ENCODE peak calls at places on chromosomes 13 and 19, in four cellular contexts. T, V, S and M are unnamed samples.
A peak's percentile ranks its signal among the peaks of the same experiment; 100 is the strongest.

GRCh38 chr19:6730941-6731670 is 6.3 kb downstream of the GPR108 start:
- DNase-seq in T (no peak), V (no peak), S (no peak), M (peak; percentile 46)

GRCh38 chr13:58574791-58575190 is 943.2 kb downstream of the PCDH17 start:
- DNase-seq in T (no peak), V (no peak), S (no peak), M (no peak)

GRCh38 chr13:113657851-113658741 is at the start of gene ATP4B:
- DNase-seq in T (no peak), V (no peak), S (no peak), M (no peak)

GRCh38 chr19:38654478-38655079 is 7.1 kb downstream of the ACTN4 start:
- DNase-seq in T (no peak), V (no peak), S (no peak), M (no peak)

GRCh38 chr19:9309974-9310446 is 372 bp upstream of the ZNF699 start:
- DNase-seq in T (peak; percentile 91), V (peak; percentile 96), S (peak; percentile 73), M (peak; percentile 95)

GRCh38 chr13:49791214-49791752 is 1.2 kb downstream of the KPNA3 start:
- DNase-seq in T (peak; percentile 55), V (no peak), S (no peak), M (no peak)

GRCh38 chr13:94620286-94620896 is 18.7 kb downstream of the GPR180 start:
- DNase-seq in T (no peak), V (no peak), S (no peak), M (no peak)

GRCh38 chr13:62096652-62097051 is 681.0 kb upstream of the PCDH20 start:
- DNase-seq in T (no peak), V (no peak), S (no peak), M (no peak)

GRCh38 chr19:8261347-8261746 is 46.8 kb downstream of the CD320 start:
- DNase-seq in T (no peak), V (no peak), S (no peak), M (no peak)

GRCh38 chr19:38769635-38770211 is 3.6 kb downstream of the LGALS7 start:
- DNase-seq in T (peak; percentile 64), V (peak; percentile 14), S (peak; percentile 84), M (peak; percentile 91)

GRCh38 chr13:93244141-93244917 is 17.7 kb downstream of the GPC6 start:
- DNase-seq in T (no peak), V (no peak), S (no peak), M (peak; percentile 42)

GRCh38 chr13:86841264-86841663 is 829.9 kb upstream of the SLITRK5 start:
- DNase-seq in T (no peak), V (no peak), S (no peak), M (no peak)

GRCh38 chr19:31269425-31270127 is 79.7 kb downstream of the TSHZ3 start:
- DNase-seq in T (no peak), V (no peak), S (no peak), M (no peak)

GRCh38 chr19:23436944-23437343 is 41.7 kb upstream of the ZNF91 start:
- DNase-seq in T (no peak), V (no peak), S (no peak), M (no peak)

GRCh38 chr19:18294467-18294864 is 13.0 kb upstream of the JUND start:
- DNase-seq in T (no peak), V (no peak), S (peak; percentile 79), M (peak; percentile 78)

GRCh38 chr19:2252481-2253105 is 3.5 kb downstream of the AMH start:
- DNase-seq in T (no peak), V (no peak), S (no peak), M (no peak)

GRCh38 chr13:106475852-106476251 is 59.6 kb downstream of the EFNB2 start:
- DNase-seq in T (no peak), V (no peak), S (no peak), M (no peak)

GRCh38 chr13:109483369-109483768 is 303.0 kb downstream of the IRS2 start:
- DNase-seq in T (peak; percentile 68), V (no peak), S (no peak), M (no peak)

GRCh38 chr19:35775298-35776101 is at the start of gene ARHGAP33:
- DNase-seq in T (peak; percentile 99), V (peak; percentile 98), S (peak; percentile 97), M (peak; percentile 98)

GRCh38 chr13:75544681-75545333 is 4.8 kb upstream of the UCHL3 start:
- DNase-seq in T (no peak), V (no peak), S (no peak), M (no peak)

GRCh38 chr13:113518080-113518803 is 27.7 kb upstream of the DCUN1D2 start:
- DNase-seq in T (no peak), V (no peak), S (no peak), M (no peak)

GRCh38 chr13:32164622-32165268 is 133.2 kb downstream of the FRY start:
- DNase-seq in T (peak; percentile 85), V (no peak), S (no peak), M (no peak)